ENCODE peak calls at places on chromosome 16, in six cellular contexts. R is activated T-cell treated with anti-CD3 and anti-CD28 coated beads, Interleukin-2, amount 50 U/mL, for 48 hours; F is pancreas; I is NCI-H2081; K is GM23338; S is hippocampal formation. Q is an unnamed sample.

GRCh38 chr16:17568239-17568638 is 97.5 kb upstream of the XYLT1 start:
- DNase-seq in R (no peak), F (no peak), I (no peak), K (no peak), S (no peak), Q (no peak)

GRCh38 chr16:27324851-27325301 is 11.1 kb downstream of the IL4R start:
- DNase-seq in R (no peak), F (no peak), I (no peak), K (peak; percentile 58), S (no peak), Q (no peak)

GRCh38 chr16:84820305-84820684 is 510 bp downstream of the CRISPLD2 start:
- DNase-seq in R (no peak), F (no peak), I (no peak), K (no peak), S (no peak), Q (no peak)

GRCh38 chr16:69706256-69706974 is 19.9 kb downstream of the NQO1 start:
- DNase-seq in R (no peak), F (no peak), I (no peak), K (no peak), S (no peak), Q (no peak)

GRCh38 chr16:57871457-57871856 is 69.2 kb upstream of the KIFC3 start:
- DNase-seq in R (no peak), F (no peak), I (no peak), K (no peak), S (no peak), Q (no peak)

GRCh38 chr16:23944381-23944780 is 108.6 kb downstream of the PRKCB start:
- DNase-seq in R (no peak), F (no peak), I (no peak), K (no peak), S (no peak), Q (no peak)

GRCh38 chr16:59601452-59601851 is 867.3 kb upstream of the GOT2 start:
- DNase-seq in R (no peak), F (no peak), I (no peak), K (no peak), S (peak; percentile 63), Q (no peak)

GRCh38 chr16:72236866-72237265 is 64.9 kb upstream of the PMFBP1 start:
- DNase-seq in R (no peak), F (no peak), I (no peak), K (no peak), S (no peak), Q (no peak)

GRCh38 chr16:12061336-12062055 is 85.0 kb downstream of the SNX29 start:
- DNase-seq in R (no peak), F (no peak), I (no peak), K (no peak), S (no peak), Q (no peak)

GRCh38 chr16:66682271-66682670 is 14.3 kb downstream of the CMTM4 start:
- DNase-seq in R (no peak), F (no peak), I (no peak), K (no peak), S (no peak), Q (no peak)

Q was measured in germinal center.